ENCODE peak calls at places on chromosomes 12 and 14, in six cellular contexts. V, G, J, F, I and N are unnamed samples.
A peak's percentile ranks its signal among the peaks of the same experiment; 100 is the strongest.

GRCh38 chr12:104805186-104805585 is 152.9 kb downstream of the SLC41A2 start:
- DNase-seq in G (peak; percentile 83), I (peak; percentile 34), J (no peak), F (no peak), V (no peak), N (no peak)

GRCh38 chr12:65504417-65504816 is 225.9 kb downstream of the MSRB3 start:
- DNase-seq in F (no peak), I (no peak), J (no peak), G (no peak), V (no peak), N (no peak)

GRCh38 chr12:88931598-88931997 is 351.3 kb upstream of the KITLG start:
- DNase-seq in I (no peak), G (no peak), J (no peak), V (no peak), F (no peak), N (no peak)

GRCh38 chr12:132143328-132144071 is 619 bp downstream of the DDX51 start:
- DNase-seq in F (no peak), V (peak; percentile 60), I (no peak), J (no peak), G (peak; percentile 34), N (no peak)

GRCh38 chr14:68685419-68686211 is 107.3 kb downstream of the ZFP36L1 start:
- DNase-seq in J (peak; percentile 72), V (no peak), I (peak; percentile 82), G (peak; percentile 88), F (no peak), N (peak; percentile 91)

GRCh38 chr12:70798016-70798768 is 122.3 kb downstream of the PTPRR start:
- DNase-seq in I (no peak), J (peak; percentile 8), F (no peak), V (no peak), G (no peak), N (no peak)

GRCh38 chr12:28817524-28817923 is 331.6 kb upstream of the FAR2 start:
- DNase-seq in I (no peak), J (no peak), G (no peak), V (no peak), F (no peak), N (no peak)

GRCh38 chr14:96508900-96509299 is 6.7 kb downstream of the PAPOLA start:
- DNase-seq in J (no peak), F (no peak), I (peak; percentile 25), G (peak; percentile 24), V (no peak), N (no peak)

GRCh38 chr14:55587847-55588246 is 7.8 kb downstream of the KTN1 start:
- DNase-seq in I (no peak), G (no peak), F (no peak), V (no peak), J (no peak), N (no peak)

GRCh38 chr12:82691513-82691912 is 4.8 kb downstream of the TMTC2 start:
- DNase-seq in I (no peak), G (no peak), F (no peak), J (no peak), V (no peak), N (no peak)

GRCh38 chr12:121536058-121536928 is 44.5 kb downstream of the KDM2B start:
- DNase-seq in V (peak; percentile 84), G (peak; percentile 53), J (peak; percentile 73), F (peak; percentile 66), I (peak; percentile 84), N (peak; percentile 17)

GRCh38 chr12:124927325-124928094 is 13.1 kb upstream of the UBC start:
- DNase-seq in I (peak; percentile 82), F (peak; percentile 74), G (peak; percentile 90), J (peak; percentile 94), V (peak; percentile 84), N (peak; percentile 94)